ENCODE peak calls at places on chromosomes 1 and 21, in ten cellular contexts. Z is effector CD8-positive, alpha-beta T cell; A is cardiac muscle cell; C is dermis microvascular lymphatic vessel endothelial cell; O is myocyte; K is LHCN-M2; I is HCEC 1CT; R is GM13976; B is kidney; G is NCI-H1105 treated with DMSO at 0.1 percent for 48 hours. D is an unnamed sample.

GRCh38 chr1:178574345-178574744 is 61.4 kb downstream of the TEX35 start:
- DNase-seq in G (no peak), A (no peak), C (no peak), K (no peak), O (no peak), B (no peak), Z (no peak), R (no peak), I (no peak), D (no peak)

GRCh38 chr1:5744342-5744741 is 247.9 kb downstream of the NPHP4 start:
- DNase-seq in I (no peak), C (no peak), K (no peak), B (no peak), G (no peak), Z (no peak), A (no peak), O (no peak), R (no peak), D (no peak)

GRCh38 chr1:18908911-18909771 is 6.8 kb upstream of the ALDH4A1 start:
- DNase-seq in K (no peak), A (no peak), C (no peak), O (no peak), B (no peak), G (no peak), Z (no peak), R (no peak), I (no peak), D (no peak)

GRCh38 chr1:206690516-206690915 is 5.8 kb downstream of the MAPKAPK2 start:
- DNase-seq in B (no peak), R (no peak), A (no peak), G (no peak), I (no peak), C (no peak), O (no peak), K (no peak), Z (no peak), D (no peak)

GRCh38 chr1:151165281-151165737 is 393 bp downstream of the LYSMD1 start:
- DNase-seq in G (peak; percentile 41), C (peak; percentile 56), K (peak; percentile 60), R (no peak), Z (no peak), I (peak; percentile 18), A (peak; percentile 76), B (peak; percentile 88), O (peak; percentile 54), D (peak; percentile 57)

GRCh38 chr1:41758904-41759548 is 159.7 kb downstream of the HIVEP3 start:
- DNase-seq in B (no peak), O (no peak), K (peak; percentile 75), Z (no peak), I (peak; percentile 81), R (no peak), G (no peak), A (no peak), C (no peak), D (peak; percentile 73)

GRCh38 chr1:169368406-169368769 is 393 bp downstream of the BLZF1 start:
- DNase-seq in I (peak; percentile 9), B (peak; percentile 51), A (peak; percentile 34), Z (peak; percentile 8), G (no peak), C (peak; percentile 32), K (peak; percentile 8), R (no peak), O (no peak), D (no peak)

GRCh38 chr21:14259669-14260458 is 43.9 kb downstream of the RBM11 start:
- DNase-seq in B (no peak), Z (no peak), R (peak; percentile 44), A (peak; percentile 66), I (peak; percentile 32), O (peak; percentile 65), K (peak; percentile 34), C (peak; percentile 63), G (peak; percentile 78), D (peak; percentile 50)

GRCh38 chr1:161200992-161201827 is 957 bp upstream of the NDUFS2 start:
- DNase-seq in C (peak; percentile 79), I (peak; percentile 94), Z (no peak), A (no peak), R (peak; percentile 22), G (no peak), B (peak; percentile 88), K (peak; percentile 54), O (peak; percentile 90), D (peak; percentile 62)

GRCh38 chr1:25562101-25562927 is 18.9 kb downstream of the LDLRAP1 start:
- DNase-seq in R (peak; percentile 89), I (no peak), A (no peak), K (no peak), B (no peak), Z (peak; percentile 72), C (no peak), G (peak; percentile 12), O (no peak), D (no peak)

GRCh38 chr1:24021403-24022266 is 41.5 kb upstream of the SRSF10 start:
- DNase-seq in Z (no peak), I (no peak), B (no peak), G (no peak), K (no peak), O (peak; percentile 23), R (no peak), C (no peak), A (no peak), D (no peak)

GRCh38 chr1:11862890-11863289 is 4.1 kb upstream of the NPPB start:
- DNase-seq in Z (no peak), A (no peak), I (no peak), R (no peak), C (peak; percentile 68), G (no peak), O (no peak), K (no peak), B (no peak), D (peak; percentile 29)

GRCh38 chr1:55309053-55309452 is 93.9 kb upstream of the USP24 start:
- DNase-seq in I (peak; percentile 82), Z (no peak), R (no peak), K (peak; percentile 77), C (no peak), A (no peak), B (no peak), O (peak; percentile 54), G (no peak), D (peak; percentile 41)

GRCh38 chr1:95614197-95614596 is 380.2 kb downstream of the RWDD3 start:
- DNase-seq in C (no peak), A (no peak), B (no peak), R (no peak), I (no peak), Z (no peak), G (no peak), O (no peak), K (no peak), D (no peak)

GRCh38 chr1:160460683-160461287 is 60.4 kb downstream of the VANGL2 start:
- DNase-seq in I (no peak), R (no peak), O (no peak), B (no peak), Z (no peak), A (no peak), C (peak; percentile 3), K (no peak), G (no peak), D (no peak)

GRCh38 chr1:70234733-70235132 is 13.6 kb downstream of the SRSF11 start:
- DNase-seq in K (no peak), C (no peak), G (no peak), O (no peak), I (no peak), A (no peak), Z (no peak), B (no peak), R (no peak), D (no peak)

GRCh38 chr1:72623299-72623708 is 341.0 kb upstream of the NEGR1 start:
- DNase-seq in C (peak; percentile 33), O (peak; percentile 78), K (peak; percentile 73), R (peak; percentile 22), I (peak; percentile 67), A (peak; percentile 50), Z (no peak), G (peak; percentile 40), B (no peak), D (peak; percentile 15)

GRCh38 chr1:94974824-94975223 is 47.9 kb upstream of the CNN3 start:
- DNase-seq in O (peak; percentile 81), G (no peak), Z (no peak), C (no peak), B (no peak), I (peak; percentile 92), R (no peak), K (peak; percentile 93), A (no peak), D (peak; percentile 93)

GRCh38 chr1:7187121-7187510 is 401.9 kb downstream of the CAMTA1 start:
- DNase-seq in R (no peak), I (no peak), B (no peak), A (no peak), K (no peak), G (no peak), O (no peak), C (no peak), Z (no peak), D (no peak)

GRCh38 chr1:12153181-12153785 is 13.5 kb upstream of the TNFRSF1B start:
- DNase-seq in G (no peak), K (peak; percentile 92), C (peak; percentile 57), R (peak; percentile 61), A (no peak), I (peak; percentile 73), B (no peak), O (peak; percentile 62), Z (no peak), D (peak; percentile 80)

GRCh38 chr1:225427249-225428065 is at the start of gene LBR:
- DNase-seq in G (peak; percentile 35), O (peak; percentile 58), C (peak; percentile 60), K (peak; percentile 24), R (no peak), A (peak; percentile 67), B (peak; percentile 89), Z (peak; percentile 37), I (peak; percentile 18), D (no peak)

GRCh38 chr1:199684686-199685273 is 342.7 kb upstream of the NR5A2 start:
- DNase-seq in B (no peak), A (peak; percentile 58), I (peak; percentile 79), Z (no peak), K (peak; percentile 59), R (peak; percentile 21), C (peak; percentile 80), O (peak; percentile 56), G (peak; percentile 86), D (peak; percentile 64)

D was measured in RPMI7951.